ENCODE peak calls at places on chromosome 7, in ten cellular contexts. One of them, this sample, is unnamed.

GRCh38 chr7:11232462-11232861 is 258.8 kb downstream of the PHF14 start:
- DNase-seq in NB4: no peak
- DNase-seq in GM03348: peak
- DNase-seq in WERI-Rb-1: no peak
- DNase-seq in astrocyte of the spinal cord: no peak
- DNase-seq in glutamatergic neuron: no peak
- DNase-seq in BJ: no peak
- DNase-seq in activated CD4-positive, alpha-beta T cell treated with anti-CD3 and anti-CD28 coated beads, Interleukin-2, amount 10 ng/mL, durations not matched to agents 24 days and 14 days: no peak
- DNase-seq in AG04450: no peak
- DNase-seq in stimulated activated naive CD4-positive, alpha-beta T cell: no peak
- DNase-seq in this sample: no peak

GRCh38 chr7:95602421-95602820 is 6.1 kb upstream of the PDK4 start:
- DNase-seq in AG04450: no peak
- DNase-seq in WERI-Rb-1: no peak
- DNase-seq in activated CD4-positive, alpha-beta T cell treated with anti-CD3 and anti-CD28 coated beads, Interleukin-2, amount 10 ng/mL, durations not matched to agents 24 days and 14 days: no peak
- DNase-seq in astrocyte of the spinal cord: no peak
- DNase-seq in glutamatergic neuron: no peak
- DNase-seq in NB4: no peak
- DNase-seq in BJ: no peak
- DNase-seq in stimulated activated naive CD4-positive, alpha-beta T cell: no peak
- DNase-seq in GM03348: no peak
- DNase-seq in this sample: no peak

GRCh38 chr7:98387544-98388226 is 13.2 kb downstream of the BAIAP2L1 start:
- DNase-seq in GM03348: no peak
- DNase-seq in glutamatergic neuron: no peak
- DNase-seq in stimulated activated naive CD4-positive, alpha-beta T cell: no peak
- DNase-seq in AG04450: no peak
- DNase-seq in astrocyte of the spinal cord: no peak
- DNase-seq in WERI-Rb-1: no peak
- DNase-seq in activated CD4-positive, alpha-beta T cell treated with anti-CD3 and anti-CD28 coated beads, Interleukin-2, amount 10 ng/mL, durations not matched to agents 24 days and 14 days: no peak
- DNase-seq in NB4: no peak
- DNase-seq in BJ: no peak
- DNase-seq in this sample: no peak

GRCh38 chr7:7920481-7920880 is 48.1 kb upstream of the GLCCI1 start:
- DNase-seq in stimulated activated naive CD4-positive, alpha-beta T cell: no peak
- DNase-seq in glutamatergic neuron: no peak
- DNase-seq in AG04450: no peak
- DNase-seq in activated CD4-positive, alpha-beta T cell treated with anti-CD3 and anti-CD28 coated beads, Interleukin-2, amount 10 ng/mL, durations not matched to agents 24 days and 14 days: peak
- DNase-seq in GM03348: no peak
- DNase-seq in NB4: no peak
- DNase-seq in BJ: no peak
- DNase-seq in astrocyte of the spinal cord: no peak
- DNase-seq in WERI-Rb-1: no peak
- DNase-seq in this sample: no peak

GRCh38 chr7:44811093-44811492 is 14.6 kb downstream of the PPIA start:
- DNase-seq in AG04450: no peak
- DNase-seq in WERI-Rb-1: no peak
- DNase-seq in NB4: no peak
- DNase-seq in BJ: no peak
- DNase-seq in GM03348: no peak
- DNase-seq in activated CD4-positive, alpha-beta T cell treated with anti-CD3 and anti-CD28 coated beads, Interleukin-2, amount 10 ng/mL, durations not matched to agents 24 days and 14 days: no peak
- DNase-seq in glutamatergic neuron: no peak
- DNase-seq in astrocyte of the spinal cord: peak
- DNase-seq in stimulated activated naive CD4-positive, alpha-beta T cell: no peak
- DNase-seq in this sample: no peak

GRCh38 chr7:157527686-157528085 is 190.9 kb downstream of the DNAJB6 start:
- DNase-seq in GM03348: no peak
- DNase-seq in activated CD4-positive, alpha-beta T cell treated with anti-CD3 and anti-CD28 coated beads, Interleukin-2, amount 10 ng/mL, durations not matched to agents 24 days and 14 days: no peak
- DNase-seq in WERI-Rb-1: peak
- DNase-seq in astrocyte of the spinal cord: no peak
- DNase-seq in NB4: no peak
- DNase-seq in stimulated activated naive CD4-positive, alpha-beta T cell: no peak
- DNase-seq in glutamatergic neuron: no peak
- DNase-seq in AG04450: no peak
- DNase-seq in BJ: no peak
- DNase-seq in this sample: no peak

GRCh38 chr7:74087791-74088453 is 4.3 kb downstream of the LIMK1 start:
- DNase-seq in astrocyte of the spinal cord: no peak
- DNase-seq in GM03348: no peak
- DNase-seq in BJ: no peak
- DNase-seq in NB4: no peak
- DNase-seq in glutamatergic neuron: no peak
- DNase-seq in activated CD4-positive, alpha-beta T cell treated with anti-CD3 and anti-CD28 coated beads, Interleukin-2, amount 10 ng/mL, durations not matched to agents 24 days and 14 days: no peak
- DNase-seq in WERI-Rb-1: no peak
- DNase-seq in AG04450: no peak
- DNase-seq in stimulated activated naive CD4-positive, alpha-beta T cell: no peak
- DNase-seq in this sample: no peak

GRCh38 chr7:142854505-142855400 is at the start of gene EPHB6:
- DNase-seq in stimulated activated naive CD4-positive, alpha-beta T cell: peak
- DNase-seq in AG04450: no peak
- DNase-seq in BJ: no peak
- DNase-seq in GM03348: peak
- DNase-seq in NB4: peak
- DNase-seq in glutamatergic neuron: peak
- DNase-seq in WERI-Rb-1: peak
- DNase-seq in activated CD4-positive, alpha-beta T cell treated with anti-CD3 and anti-CD28 coated beads, Interleukin-2, amount 10 ng/mL, durations not matched to agents 24 days and 14 days: peak
- DNase-seq in astrocyte of the spinal cord: peak
- DNase-seq in this sample: peak

GRCh38 chr7:149087366-149087765 is 3.2 kb downstream of the ZNF786 start:
- DNase-seq in AG04450: no peak
- DNase-seq in WERI-Rb-1: no peak
- DNase-seq in GM03348: no peak
- DNase-seq in glutamatergic neuron: no peak
- DNase-seq in NB4: no peak
- DNase-seq in activated CD4-positive, alpha-beta T cell treated with anti-CD3 and anti-CD28 coated beads, Interleukin-2, amount 10 ng/mL, durations not matched to agents 24 days and 14 days: no peak
- DNase-seq in BJ: no peak
- DNase-seq in astrocyte of the spinal cord: no peak
- DNase-seq in stimulated activated naive CD4-positive, alpha-beta T cell: no peak
- DNase-seq in this sample: no peak

GRCh38 chr7:134044682-134045081 is 82.5 kb upstream of the LRGUK start:
- DNase-seq in stimulated activated naive CD4-positive, alpha-beta T cell: no peak
- DNase-seq in activated CD4-positive, alpha-beta T cell treated with anti-CD3 and anti-CD28 coated beads, Interleukin-2, amount 10 ng/mL, durations not matched to agents 24 days and 14 days: no peak
- DNase-seq in astrocyte of the spinal cord: no peak
- DNase-seq in BJ: no peak
- DNase-seq in AG04450: no peak
- DNase-seq in WERI-Rb-1: no peak
- DNase-seq in glutamatergic neuron: no peak
- DNase-seq in GM03348: peak
- DNase-seq in NB4: no peak
- DNase-seq in this sample: no peak

GRCh38 chr7:117592011-117592635 is 112.3 kb downstream of the CFTR start:
- DNase-seq in GM03348: no peak
- DNase-seq in AG04450: no peak
- DNase-seq in NB4: no peak
- DNase-seq in WERI-Rb-1: no peak
- DNase-seq in astrocyte of the spinal cord: no peak
- DNase-seq in stimulated activated naive CD4-positive, alpha-beta T cell: no peak
- DNase-seq in BJ: no peak
- DNase-seq in activated CD4-positive, alpha-beta T cell treated with anti-CD3 and anti-CD28 coated beads, Interleukin-2, amount 10 ng/mL, durations not matched to agents 24 days and 14 days: no peak
- DNase-seq in glutamatergic neuron: no peak
- DNase-seq in this sample: no peak

GRCh38 chr7:135290594-135290993 is 57.0 kb downstream of the STRA8 start:
- DNase-seq in stimulated activated naive CD4-positive, alpha-beta T cell: no peak
- DNase-seq in GM03348: no peak
- DNase-seq in NB4: no peak
- DNase-seq in BJ: no peak
- DNase-seq in WERI-Rb-1: no peak
- DNase-seq in glutamatergic neuron: no peak
- DNase-seq in activated CD4-positive, alpha-beta T cell treated with anti-CD3 and anti-CD28 coated beads, Interleukin-2, amount 10 ng/mL, durations not matched to agents 24 days and 14 days: no peak
- DNase-seq in astrocyte of the spinal cord: no peak
- DNase-seq in AG04450: no peak
- DNase-seq in this sample: no peak

GRCh38 chr7:727104-727805 is at the start of gene PRKAR1B:
- DNase-seq in glutamatergic neuron: no peak
- DNase-seq in BJ: no peak
- DNase-seq in WERI-Rb-1: peak
- DNase-seq in astrocyte of the spinal cord: no peak
- DNase-seq in activated CD4-positive, alpha-beta T cell treated with anti-CD3 and anti-CD28 coated beads, Interleukin-2, amount 10 ng/mL, durations not matched to agents 24 days and 14 days: peak
- DNase-seq in GM03348: peak
- DNase-seq in stimulated activated naive CD4-positive, alpha-beta T cell: no peak
- DNase-seq in AG04450: no peak
- DNase-seq in NB4: peak
- DNase-seq in this sample: no peak

GRCh38 chr7:42617071-42617705 is 294.7 kb downstream of the C7orf25 start:
- DNase-seq in WERI-Rb-1: no peak
- DNase-seq in astrocyte of the spinal cord: no peak
- DNase-seq in BJ: no peak
- DNase-seq in stimulated activated naive CD4-positive, alpha-beta T cell: no peak
- DNase-seq in GM03348: no peak
- DNase-seq in NB4: no peak
- DNase-seq in activated CD4-positive, alpha-beta T cell treated with anti-CD3 and anti-CD28 coated beads, Interleukin-2, amount 10 ng/mL, durations not matched to agents 24 days and 14 days: no peak
- DNase-seq in glutamatergic neuron: no peak
- DNase-seq in AG04450: no peak
- DNase-seq in this sample: no peak

GRCh38 chr7:143003393-143004051 is 23.4 kb downstream of the OR9A2 start:
- DNase-seq in astrocyte of the spinal cord: peak
- DNase-seq in activated CD4-positive, alpha-beta T cell treated with anti-CD3 and anti-CD28 coated beads, Interleukin-2, amount 10 ng/mL, durations not matched to agents 24 days and 14 days: peak
- DNase-seq in glutamatergic neuron: no peak
- DNase-seq in GM03348: peak
- DNase-seq in stimulated activated naive CD4-positive, alpha-beta T cell: peak
- DNase-seq in WERI-Rb-1: peak
- DNase-seq in BJ: no peak
- DNase-seq in NB4: peak
- DNase-seq in AG04450: peak
- DNase-seq in this sample: no peak

GRCh38 chr7:158472631-158473030 is 115.0 kb downstream of the PTPRN2 start:
- DNase-seq in glutamatergic neuron: no peak
- DNase-seq in GM03348: no peak
- DNase-seq in stimulated activated naive CD4-positive, alpha-beta T cell: no peak
- DNase-seq in astrocyte of the spinal cord: no peak
- DNase-seq in BJ: no peak
- DNase-seq in NB4: no peak
- DNase-seq in AG04450: no peak
- DNase-seq in activated CD4-positive, alpha-beta T cell treated with anti-CD3 and anti-CD28 coated beads, Interleukin-2, amount 10 ng/mL, durations not matched to agents 24 days and 14 days: no peak
- DNase-seq in WERI-Rb-1: no peak
- DNase-seq in this sample: no peak

GRCh38 chr7:133815677-133816210 is 311.4 kb upstream of the LRGUK start:
- DNase-seq in AG04450: peak
- DNase-seq in glutamatergic neuron: no peak
- DNase-seq in BJ: no peak
- DNase-seq in astrocyte of the spinal cord: peak
- DNase-seq in GM03348: no peak
- DNase-seq in NB4: no peak
- DNase-seq in stimulated activated naive CD4-positive, alpha-beta T cell: no peak
- DNase-seq in WERI-Rb-1: no peak
- DNase-seq in activated CD4-positive, alpha-beta T cell treated with anti-CD3 and anti-CD28 coated beads, Interleukin-2, amount 10 ng/mL, durations not matched to agents 24 days and 14 days: no peak
- DNase-seq in this sample: no peak

GRCh38 chr7:101636822-101637623 is 7.9 kb upstream of the MYL10 start:
- DNase-seq in stimulated activated naive CD4-positive, alpha-beta T cell: no peak
- DNase-seq in astrocyte of the spinal cord: no peak
- DNase-seq in WERI-Rb-1: no peak
- DNase-seq in NB4: no peak
- DNase-seq in activated CD4-positive, alpha-beta T cell treated with anti-CD3 and anti-CD28 coated beads, Interleukin-2, amount 10 ng/mL, durations not matched to agents 24 days and 14 days: no peak
- DNase-seq in AG04450: no peak
- DNase-seq in BJ: no peak
- DNase-seq in GM03348: peak
- DNase-seq in glutamatergic neuron: no peak
- DNase-seq in this sample: no peak

GRCh38 chr7:82704121-82704520 is 260.5 kb upstream of the CACNA2D1 start:
- DNase-seq in activated CD4-positive, alpha-beta T cell treated with anti-CD3 and anti-CD28 coated beads, Interleukin-2, amount 10 ng/mL, durations not matched to agents 24 days and 14 days: no peak
- DNase-seq in WERI-Rb-1: no peak
- DNase-seq in stimulated activated naive CD4-positive, alpha-beta T cell: no peak
- DNase-seq in AG04450: no peak
- DNase-seq in astrocyte of the spinal cord: no peak
- DNase-seq in NB4: no peak
- DNase-seq in BJ: no peak
- DNase-seq in glutamatergic neuron: no peak
- DNase-seq in GM03348: no peak
- DNase-seq in this sample: no peak

GRCh38 chr7:24576171-24577052 is 3.2 kb downstream of the PALS2 start:
- DNase-seq in BJ: no peak
- DNase-seq in activated CD4-positive, alpha-beta T cell treated with anti-CD3 and anti-CD28 coated beads, Interleukin-2, amount 10 ng/mL, durations not matched to agents 24 days and 14 days: peak
- DNase-seq in GM03348: peak
- DNase-seq in AG04450: peak
- DNase-seq in NB4: peak
- DNase-seq in glutamatergic neuron: no peak
- DNase-seq in astrocyte of the spinal cord: peak
- DNase-seq in stimulated activated naive CD4-positive, alpha-beta T cell: no peak
- DNase-seq in WERI-Rb-1: peak
- DNase-seq in this sample: peak

GRCh38 chr7:18901351-18901750 is 216.1 kb downstream of the TWIST1 start:
- DNase-seq in glutamatergic neuron: no peak
- DNase-seq in BJ: no peak
- DNase-seq in WERI-Rb-1: no peak
- DNase-seq in AG04450: no peak
- DNase-seq in astrocyte of the spinal cord: no peak
- DNase-seq in stimulated activated naive CD4-positive, alpha-beta T cell: no peak
- DNase-seq in activated CD4-positive, alpha-beta T cell treated with anti-CD3 and anti-CD28 coated beads, Interleukin-2, amount 10 ng/mL, durations not matched to agents 24 days and 14 days: no peak
- DNase-seq in NB4: no peak
- DNase-seq in GM03348: no peak
- DNase-seq in this sample: no peak

GRCh38 chr7:87127019-87127418 is 25.2 kb upstream of the DMTF1 start:
- DNase-seq in stimulated activated naive CD4-positive, alpha-beta T cell: no peak
- DNase-seq in WERI-Rb-1: no peak
- DNase-seq in NB4: no peak
- DNase-seq in GM03348: no peak
- DNase-seq in BJ: no peak
- DNase-seq in glutamatergic neuron: no peak
- DNase-seq in activated CD4-positive, alpha-beta T cell treated with anti-CD3 and anti-CD28 coated beads, Interleukin-2, amount 10 ng/mL, durations not matched to agents 24 days and 14 days: no peak
- DNase-seq in AG04450: no peak
- DNase-seq in astrocyte of the spinal cord: no peak
- DNase-seq in this sample: no peak

GRCh38 chr7:99868246-99868645 is 8.6 kb downstream of the OR2AE1 start:
- DNase-seq in glutamatergic neuron: no peak
- DNase-seq in BJ: no peak
- DNase-seq in GM03348: no peak
- DNase-seq in activated CD4-positive, alpha-beta T cell treated with anti-CD3 and anti-CD28 coated beads, Interleukin-2, amount 10 ng/mL, durations not matched to agents 24 days and 14 days: no peak
- DNase-seq in astrocyte of the spinal cord: no peak
- DNase-seq in AG04450: no peak
- DNase-seq in NB4: no peak
- DNase-seq in WERI-Rb-1: no peak
- DNase-seq in stimulated activated naive CD4-positive, alpha-beta T cell: no peak
- DNase-seq in this sample: no peak

GRCh38 chr7:126727930-126728331 is 524.8 kb downstream of the GRM8 start:
- DNase-seq in NB4: peak
- DNase-seq in stimulated activated naive CD4-positive, alpha-beta T cell: no peak
- DNase-seq in astrocyte of the spinal cord: peak
- DNase-seq in activated CD4-positive, alpha-beta T cell treated with anti-CD3 and anti-CD28 coated beads, Interleukin-2, amount 10 ng/mL, durations not matched to agents 24 days and 14 days: no peak
- DNase-seq in WERI-Rb-1: no peak
- DNase-seq in AG04450: no peak
- DNase-seq in glutamatergic neuron: no peak
- DNase-seq in BJ: no peak
- DNase-seq in GM03348: peak
- DNase-seq in this sample: peak

GRCh38 chr7:27185708-27186449 is 847 bp upstream of the HOXA11 start:
- DNase-seq in BJ: no peak
- DNase-seq in AG04450: no peak
- DNase-seq in NB4: peak
- DNase-seq in astrocyte of the spinal cord: no peak
- DNase-seq in glutamatergic neuron: peak
- DNase-seq in stimulated activated naive CD4-positive, alpha-beta T cell: no peak
- DNase-seq in WERI-Rb-1: peak
- DNase-seq in GM03348: peak
- DNase-seq in activated CD4-positive, alpha-beta T cell treated with anti-CD3 and anti-CD28 coated beads, Interleukin-2, amount 10 ng/mL, durations not matched to agents 24 days and 14 days: no peak
- DNase-seq in this sample: no peak

GRCh38 chr7:151137841-151138540 is 29.5 kb downstream of the GBX1 start:
- DNase-seq in BJ: no peak
- DNase-seq in GM03348: no peak
- DNase-seq in astrocyte of the spinal cord: no peak
- DNase-seq in WERI-Rb-1: no peak
- DNase-seq in stimulated activated naive CD4-positive, alpha-beta T cell: no peak
- DNase-seq in activated CD4-positive, alpha-beta T cell treated with anti-CD3 and anti-CD28 coated beads, Interleukin-2, amount 10 ng/mL, durations not matched to agents 24 days and 14 days: no peak
- DNase-seq in glutamatergic neuron: peak
- DNase-seq in AG04450: no peak
- DNase-seq in NB4: no peak
- DNase-seq in this sample: no peak

GRCh38 chr7:17696422-17696821 is 243.9 kb downstream of the SNX13 start:
- DNase-seq in glutamatergic neuron: peak
- DNase-seq in astrocyte of the spinal cord: peak
- DNase-seq in NB4: peak
- DNase-seq in activated CD4-positive, alpha-beta T cell treated with anti-CD3 and anti-CD28 coated beads, Interleukin-2, amount 10 ng/mL, durations not matched to agents 24 days and 14 days: no peak
- DNase-seq in AG04450: no peak
- DNase-seq in GM03348: peak
- DNase-seq in stimulated activated naive CD4-positive, alpha-beta T cell: no peak
- DNase-seq in WERI-Rb-1: no peak
- DNase-seq in BJ: no peak
- DNase-seq in this sample: no peak

GRCh38 chr7:67788689-67789088 is 792.1 kb downstream of the TYW1 start:
- DNase-seq in activated CD4-positive, alpha-beta T cell treated with anti-CD3 and anti-CD28 coated beads, Interleukin-2, amount 10 ng/mL, durations not matched to agents 24 days and 14 days: no peak
- DNase-seq in stimulated activated naive CD4-positive, alpha-beta T cell: no peak
- DNase-seq in GM03348: peak
- DNase-seq in AG04450: no peak
- DNase-seq in astrocyte of the spinal cord: no peak
- DNase-seq in BJ: no peak
- DNase-seq in glutamatergic neuron: peak
- DNase-seq in NB4: no peak
- DNase-seq in WERI-Rb-1: peak
- DNase-seq in this sample: no peak

This sample was measured in smooth muscle cell of the brain vasculature.